ENCODE peak calls at places on chromosomes 13 and 19, in four cellular contexts. X is HFF-Myc, H is MM.1S, O is WTC11. Z is an unnamed sample.

GRCh38 chr19:49142866-49143335 is 12.3 kb downstream of the HRC start:
- DNase-seq in X (no peak), H (peak), O (peak), Z (peak)

GRCh38 chr19:49190781-49191180 is 33.2 kb downstream of the TRPM4 start:
- DNase-seq in X (no peak), H (no peak), O (no peak), Z (no peak)

GRCh38 chr13:53151692-53152421 is 123.2 kb downstream of the OLFM4 start:
- DNase-seq in X (no peak), H (peak), O (peak), Z (peak)

GRCh38 chr19:11355160-11356073 is at the start of gene PLPPR2:
- DNase-seq in X (no peak), H (peak), O (peak), Z (peak)

GRCh38 chr19:43362179-43362578 is 8.7 kb downstream of the CD177 start:
- DNase-seq in X (peak), H (no peak), O (no peak), Z (no peak)

GRCh38 chr19:50434525-50434924 is 1.8 kb downstream of the MYBPC2 start:
- DNase-seq in X (no peak), H (no peak), O (no peak), Z (peak)

GRCh38 chr13:45482571-45483173 is 17.9 kb downstream of the COG3 start:
- DNase-seq in X (no peak), H (no peak), O (no peak), Z (no peak)

GRCh38 chr19:54256250-54257115 is 590 bp downstream of the LILRB5 start:
- DNase-seq in X (no peak), H (no peak), O (no peak), Z (no peak)

GRCh38 chr13:92677571-92677970 is 549.0 kb upstream of the GPC6 start:
- DNase-seq in X (no peak), H (no peak), O (peak), Z (no peak)

DNA sequence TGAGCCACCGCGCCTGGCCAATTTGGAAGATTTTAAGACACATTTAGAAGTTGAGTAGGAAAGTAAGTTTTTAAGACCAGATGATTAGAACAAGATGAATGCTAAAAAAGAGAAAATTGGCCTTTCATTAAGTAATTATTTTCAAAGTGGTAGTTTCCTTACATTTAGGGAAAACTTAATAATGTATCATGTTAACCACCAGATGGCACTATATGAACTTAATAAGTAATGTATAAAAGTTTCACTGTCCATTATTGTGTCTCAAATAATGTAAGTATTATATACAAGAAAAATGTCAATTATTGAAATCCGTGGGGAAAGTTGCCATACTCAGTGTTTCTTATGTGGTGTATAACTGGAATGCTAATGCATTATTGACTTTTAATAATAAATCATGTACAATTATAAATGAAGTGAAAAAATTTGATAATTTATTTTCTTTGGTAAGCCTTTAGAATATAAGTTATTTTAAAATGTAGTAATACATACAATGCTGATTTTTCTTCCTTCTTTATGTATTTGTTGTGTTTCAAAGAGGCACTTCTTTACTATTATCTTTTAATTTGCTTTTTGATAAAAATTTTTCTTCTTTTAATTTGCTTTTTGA is 29.2 kb downstream of the COG6 start:
- DNase-seq in X (no peak), H (peak), O (no peak), Z (no peak)
- TF ChIP-seq CTCF in X (no peak), H (peak), O (no peak), Z (peak)

DNA sequence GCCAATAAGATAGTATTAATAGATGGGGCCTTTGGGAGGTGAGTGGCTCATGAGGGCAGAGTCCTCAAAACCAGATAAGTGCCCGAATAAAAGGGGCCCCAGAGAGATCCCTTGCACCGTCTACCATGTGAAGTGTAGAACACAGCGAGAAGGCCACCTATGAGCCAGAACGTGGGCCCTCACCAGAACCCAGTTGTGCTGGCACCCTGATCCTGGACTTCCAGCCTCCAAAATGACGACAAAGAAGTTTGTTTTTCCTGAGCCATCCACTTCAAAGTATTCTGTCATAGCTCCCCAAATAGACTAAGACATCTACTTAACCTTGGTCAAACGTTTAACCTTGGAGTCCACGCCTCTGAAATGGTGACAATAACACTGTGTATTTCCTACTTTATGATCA is 158.1 kb downstream of the EFNB2 start:
- DNase-seq in X (no peak), H (no peak), O (no peak), Z (no peak)
- TF ChIP-seq CTCF in X (no peak), H (no peak), O (no peak), Z (no peak)

DNA sequence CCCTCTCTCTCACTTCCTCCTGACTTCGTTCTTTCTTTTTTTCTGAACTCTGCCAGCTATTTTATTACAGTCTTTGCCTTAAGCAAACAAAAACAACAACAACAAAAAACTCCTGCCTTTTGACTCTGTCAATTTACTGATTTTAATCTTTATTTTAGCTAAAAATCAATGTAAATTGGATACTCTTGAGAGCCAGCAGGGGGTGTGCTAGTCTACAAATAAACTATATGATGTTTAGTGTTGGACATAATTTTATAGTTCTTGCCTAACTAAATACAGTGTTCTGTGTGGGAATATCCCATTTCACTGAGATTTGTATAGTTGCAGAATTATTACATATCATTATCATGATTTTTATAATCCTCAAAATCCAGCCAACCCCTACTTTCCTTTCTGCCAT is 1199.9 kb upstream of the SPRY2 start:
- DNase-seq in X (no peak), H (no peak), O (no peak), Z (no peak)
- TF ChIP-seq CTCF in X (no peak), H (peak), O (no peak), Z (peak)

DNA sequence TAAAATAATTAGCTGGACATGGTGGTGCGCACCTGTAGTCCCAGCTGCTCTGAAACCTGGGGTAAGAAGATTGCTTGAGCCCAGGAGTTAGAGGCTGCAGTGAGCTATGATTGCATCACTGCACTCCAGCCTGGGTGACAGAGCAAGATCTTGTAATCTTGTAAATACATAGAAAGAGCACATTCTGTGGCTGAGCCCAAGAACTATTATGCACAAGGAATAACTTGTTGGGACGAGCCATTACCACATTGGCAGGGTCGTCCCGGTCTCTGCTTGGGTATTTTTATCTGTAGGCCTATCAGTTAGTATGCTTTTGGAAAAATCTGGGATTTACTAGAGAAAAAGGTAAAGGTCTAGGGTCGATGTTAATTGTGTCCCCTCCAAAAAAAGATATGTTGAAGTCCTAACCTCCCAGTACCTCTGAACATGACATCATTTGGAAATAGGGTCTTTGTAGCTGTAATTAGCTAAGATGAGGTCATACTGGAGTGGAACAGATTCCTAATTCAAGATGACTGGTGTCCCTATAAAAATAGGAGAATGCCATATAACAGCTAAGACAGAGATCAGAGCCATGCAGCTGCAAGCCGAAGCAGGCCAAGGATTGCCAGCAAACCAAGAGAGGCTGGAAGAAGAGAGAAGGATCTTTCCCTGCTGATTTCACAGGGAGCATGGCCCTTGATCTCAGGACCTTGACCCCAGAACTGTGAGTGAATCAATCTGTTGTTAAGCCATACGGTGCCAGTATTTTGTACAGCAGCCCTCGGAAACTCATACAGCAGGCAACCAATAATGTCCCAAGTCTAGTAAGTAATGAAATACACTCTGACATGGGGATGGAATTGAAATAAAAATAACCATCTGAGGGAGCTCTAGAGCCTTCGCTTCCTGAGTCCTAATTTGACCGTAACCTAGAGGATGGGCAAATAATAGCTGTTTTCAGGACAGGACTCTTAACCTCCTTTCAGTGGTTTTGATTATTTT is 77.0 kb downstream of the TM9SF2 start:
- DNase-seq in X (no peak), H (peak), O (no peak), Z (no peak)
- TF ChIP-seq CTCF in X (peak), H (peak), O (no peak), Z (no peak)

DNA sequence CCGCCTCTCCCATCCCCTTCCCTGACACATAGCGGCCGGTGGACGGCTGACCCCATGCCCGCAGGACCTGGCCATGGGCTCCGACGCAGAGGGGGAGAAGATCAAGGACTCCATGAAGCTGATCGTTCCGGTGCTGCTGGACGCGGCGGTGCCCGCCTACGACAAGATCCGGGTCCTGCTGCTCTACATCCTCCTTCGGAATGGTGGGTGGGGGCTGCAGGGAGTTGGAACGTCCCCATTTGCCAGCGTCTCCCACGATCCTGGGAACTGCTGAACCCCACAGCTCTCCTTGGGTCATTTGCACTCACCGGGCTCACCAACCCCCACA is 7.6 kb downstream of the STXBP2 start:
- DNase-seq in X (no peak), H (no peak), O (no peak), Z (no peak)
- TF ChIP-seq CTCF in X (no peak), H (no peak), O (no peak), Z (no peak)

DNA sequence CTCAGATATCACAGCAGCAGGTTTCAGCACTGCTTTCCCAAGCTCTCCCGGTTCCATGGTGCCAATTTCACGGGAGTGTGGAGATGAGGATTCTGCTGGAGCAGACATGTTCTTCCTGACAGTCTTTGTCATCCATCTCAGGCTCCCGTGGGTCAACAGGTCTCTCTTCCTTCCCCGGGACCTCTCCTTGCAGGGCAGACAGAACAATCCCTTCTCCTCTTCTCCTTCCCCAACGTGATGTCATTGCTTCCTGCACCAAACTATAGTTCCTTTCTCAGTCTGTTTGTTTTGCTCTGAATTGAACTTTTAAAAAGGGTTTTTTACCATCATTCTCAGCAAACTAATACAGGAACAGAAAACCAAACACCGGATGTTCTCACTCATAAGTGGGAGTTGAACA is 107.9 kb downstream of the ZNF536 start:
- DNase-seq in X (no peak), H (no peak), O (no peak), Z (no peak)
- TF ChIP-seq CTCF in X (no peak), H (no peak), O (no peak), Z (no peak)

Z was measured in glutamatergic neuron.